ENCODE peak calls at places on chromosomes 7 and 10, in ten cellular contexts. H is IMR-90, E is endothelial cell of umbilical vein, L is A549, B is stomach, N is GM12892, Y is uterus, Q is ovary, U is suprapubic skin, Z is body of pancreas. K is an unnamed sample.

GRCh38 chr7:125390866-125391265 is 461.2 kb upstream of the POT1 start:
- DNase-seq in H (no peak), E (no peak), L (no peak), B (no peak), N (no peak), Y (no peak), Q (no peak), U (no peak), Z (no peak), K (no peak)

GRCh38 chr10:124636271-124636993 is 107.7 kb downstream of the FAM53B start:
- DNase-seq in H (no peak), E (no peak), L (no peak), B (no peak), N (no peak), Y (no peak), Q (no peak), U (no peak), Z (no peak), K (no peak)

GRCh38 chr7:149218469-149219420 is 20.7 kb upstream of the ZNF212 start:
- DNase-seq in H (no peak), E (no peak), L (no peak), B (no peak), N (no peak), Y (no peak), Q (no peak), U (no peak), Z (no peak), K (no peak)

GRCh38 chr10:46234431-46235060 is 52.3 kb upstream of the ANTXRL start:
- DNase-seq in H (no peak), E (no peak), L (no peak), B (peak), N (no peak), Y (peak), Q (no peak), U (peak), Z (no peak), K (no peak)

GRCh38 chr10:28095791-28096367 is 97.0 kb upstream of the ODAD2 start:
- DNase-seq in H (no peak), E (peak), L (no peak), B (no peak), N (no peak), Y (no peak), Q (no peak), U (no peak), Z (no peak), K (no peak)

GRCh38 chr7:66700633-66701131 is 39.9 kb upstream of the RABGEF1 start:
- DNase-seq in H (no peak), E (no peak), L (no peak), B (no peak), N (no peak), Y (no peak), Q (no peak), U (no peak), Z (no peak), K (no peak)

GRCh38 chr10:64394744-64395143 is 873.5 kb downstream of the REEP3 start:
- DNase-seq in H (peak), E (no peak), L (no peak), B (no peak), N (no peak), Y (no peak), Q (no peak), U (no peak), Z (no peak), K (no peak)

GRCh38 chr10:33722067-33722466 is 387.6 kb upstream of the NRP1 start:
- DNase-seq in H (peak), E (peak), L (no peak), B (no peak), N (no peak), Y (no peak), Q (no peak), U (no peak), Z (no peak), K (no peak)

GRCh38 chr10:50312464-50313437 is 61.4 kb upstream of the ASAH2 start:
- DNase-seq in H (peak), E (no peak), L (no peak), B (no peak), N (no peak), Y (no peak), Q (no peak), U (no peak), Z (no peak), K (peak)

GRCh38 chr10:58102897-58103296 is 164.8 kb downstream of the IPMK start:
- DNase-seq in H (no peak), E (no peak), L (no peak), B (no peak), N (no peak), Y (no peak), Q (no peak), U (no peak), Z (no peak), K (no peak)

GRCh38 chr10:31619410-31620095 is 300.5 kb downstream of the ZEB1 start:
- DNase-seq in H (no peak), E (no peak), L (no peak), B (no peak), N (no peak), Y (no peak), Q (no peak), U (no peak), Z (no peak), K (no peak)

GRCh38 chr10:111835562-111835961 is 348.0 kb downstream of the GPAM start:
- DNase-seq in H (no peak), E (no peak), L (no peak), B (no peak), N (no peak), Y (no peak), Q (no peak), U (no peak), Z (no peak), K (no peak)

GRCh38 chr10:77773631-77774426 is 136.2 kb upstream of the KCNMA1 start:
- DNase-seq in H (no peak), E (no peak), L (no peak), B (peak), N (no peak), Y (no peak), Q (no peak), U (no peak), Z (no peak), K (no peak)

GRCh38 chr7:7563269-7563668 is 3.4 kb upstream of the MIOS start:
- DNase-seq in H (no peak), E (no peak), L (no peak), B (no peak), N (no peak), Y (no peak), Q (no peak), U (no peak), Z (no peak), K (no peak)

GRCh38 chr7:4849390-4849789 is 12.4 kb downstream of the PAPOLB start:
- DNase-seq in H (peak), E (peak), L (peak), B (no peak), N (no peak), Y (no peak), Q (no peak), U (no peak), Z (no peak), K (no peak)

GRCh38 chr7:55369427-55369826 is 4.3 kb downstream of the LANCL2 start:
- DNase-seq in H (peak), E (peak), L (no peak), B (no peak), N (no peak), Y (no peak), Q (no peak), U (no peak), Z (no peak), K (no peak)

GRCh38 chr7:83832009-83832408 is 183.1 kb upstream of the SEMA3E start:
- DNase-seq in H (no peak), E (no peak), L (no peak), B (no peak), N (no peak), Y (no peak), Q (no peak), U (no peak), Z (no peak), K (no peak)

GRCh38 chr10:62063795-62064472 is 162.4 kb downstream of the ARID5B start:
- DNase-seq in H (peak), E (no peak), L (no peak), B (no peak), N (no peak), Y (peak), Q (no peak), U (no peak), Z (no peak), K (no peak)

GRCh38 chr7:138089080-138089901 is 13.0 kb downstream of the AKR1D1 start:
- DNase-seq in H (no peak), E (no peak), L (peak), B (no peak), N (no peak), Y (no peak), Q (no peak), U (no peak), Z (no peak), K (peak)

GRCh38 chr10:118951218-118951617 is 78.3 kb upstream of the NANOS1 start:
- DNase-seq in H (no peak), E (no peak), L (no peak), B (no peak), N (no peak), Y (no peak), Q (no peak), U (no peak), Z (no peak), K (no peak)

GRCh38 chr10:131997366-131998049 is 15.8 kb upstream of the BNIP3 start:
- DNase-seq in H (peak), E (peak), L (peak), B (peak), N (no peak), Y (peak), Q (peak), U (peak), Z (peak), K (no peak)

GRCh38 chr7:47091141-47091540 is 490.8 kb downstream of the TNS3 start:
- DNase-seq in H (peak), E (no peak), L (no peak), B (no peak), N (no peak), Y (no peak), Q (no peak), U (no peak), Z (no peak), K (no peak)

GRCh38 chr10:30190831-30191552 is 131.6 kb upstream of the JCAD start:
- DNase-seq in H (no peak), E (no peak), L (no peak), B (no peak), N (no peak), Y (no peak), Q (no peak), U (no peak), Z (no peak), K (no peak)

GRCh38 chr10:22437620-22438588 is 92.6 kb downstream of the SPAG6 start:
- DNase-seq in H (peak), E (no peak), L (no peak), B (peak), N (peak), Y (peak), Q (no peak), U (peak), Z (no peak), K (peak)

GRCh38 chr7:82605247-82605864 is 161.8 kb upstream of the CACNA2D1 start:
- DNase-seq in H (peak), E (peak), L (peak), B (no peak), N (no peak), Y (no peak), Q (no peak), U (no peak), Z (no peak), K (no peak)

GRCh38 chr7:25598765-25599164 is 370.5 kb upstream of the NPVF start:
- DNase-seq in H (no peak), E (no peak), L (no peak), B (no peak), N (no peak), Y (no peak), Q (no peak), U (no peak), Z (no peak), K (no peak)

GRCh38 chr10:29370612-29371092 is 81.8 kb downstream of the LYZL1 start:
- DNase-seq in H (no peak), E (no peak), L (no peak), B (no peak), N (no peak), Y (no peak), Q (no peak), U (no peak), Z (no peak), K (no peak)

GRCh38 chr7:108066486-108066885 is 63.5 kb upstream of the LAMB1 start:
- DNase-seq in H (no peak), E (peak), L (no peak), B (no peak), N (no peak), Y (no peak), Q (no peak), U (no peak), Z (no peak), K (no peak)

GRCh38 chr7:150430465-150431085 is 19.9 kb upstream of the GIMAP8 start:
- DNase-seq in H (peak), E (no peak), L (no peak), B (no peak), N (no peak), Y (no peak), Q (no peak), U (no peak), Z (no peak), K (no peak)

GRCh38 chr10:78913219-78914059 is 155.3 kb upstream of the ZMIZ1 start:
- DNase-seq in H (no peak), E (no peak), L (no peak), B (peak), N (no peak), Y (no peak), Q (no peak), U (no peak), Z (peak), K (no peak)

GRCh38 chr10:124259139-124259825 is 159.4 kb downstream of the OAT start:
- DNase-seq in H (no peak), E (no peak), L (no peak), B (no peak), N (no peak), Y (no peak), Q (no peak), U (peak), Z (no peak), K (no peak)

GRCh38 chr7:136869006-136869961 is 832 bp downstream of the CHRM2 start:
- DNase-seq in H (peak), E (no peak), L (no peak), B (no peak), N (no peak), Y (no peak), Q (no peak), U (no peak), Z (no peak), K (no peak)

GRCh38 chr7:151978616-151979015 is 22.4 kb downstream of the GALNTL5 start:
- DNase-seq in H (no peak), E (no peak), L (no peak), B (no peak), N (no peak), Y (no peak), Q (no peak), U (no peak), Z (no peak), K (no peak)

GRCh38 chr7:48279420-48279819 is 108.2 kb downstream of the ABCA13 start:
- DNase-seq in H (no peak), E (no peak), L (no peak), B (no peak), N (no peak), Y (no peak), Q (no peak), U (no peak), Z (no peak), K (no peak)

GRCh38 chr10:48651293-48651692 is 33.4 kb upstream of the WDFY4 start:
- DNase-seq in H (no peak), E (no peak), L (no peak), B (no peak), N (no peak), Y (no peak), Q (no peak), U (no peak), Z (no peak), K (no peak)

GRCh38 chr7:32605032-32605431 is 109.7 kb downstream of the AVL9 start:
- DNase-seq in H (no peak), E (no peak), L (no peak), B (no peak), N (no peak), Y (no peak), Q (no peak), U (no peak), Z (no peak), K (no peak)

GRCh38 chr10:95391570-95392249 is 100.9 kb upstream of the PDLIM1 start:
- DNase-seq in H (peak), E (no peak), L (peak), B (no peak), N (no peak), Y (no peak), Q (no peak), U (no peak), Z (no peak), K (no peak)

GRCh38 chr10:113617086-113617485 is 46.8 kb downstream of the NRAP start:
- DNase-seq in H (no peak), E (no peak), L (no peak), B (no peak), N (no peak), Y (no peak), Q (no peak), U (no peak), Z (no peak), K (no peak)

GRCh38 chr10:25982107-25982506 is 48.1 kb downstream of the MYO3A start:
- DNase-seq in H (no peak), E (no peak), L (no peak), B (no peak), N (no peak), Y (no peak), Q (no peak), U (no peak), Z (no peak), K (no peak)
- TF ChIP-seq POLR2A in H (no peak), E (no peak), L (no peak), B (no peak), N (no peak), Y (no peak), Q (no peak), U (no peak), Z (no peak), K (no peak)

GRCh38 chr10:70586348-70586930 is 16.1 kb downstream of the PRF1 start:
- DNase-seq in H (no peak), E (no peak), L (no peak), B (no peak), N (no peak), Y (no peak), Q (no peak), U (peak), Z (no peak), K (no peak)

GRCh38 chr10:70585555-70586243 is 16.8 kb downstream of the PRF1 start:
- DNase-seq in H (no peak), E (no peak), L (no peak), B (no peak), N (peak), Y (no peak), Q (no peak), U (peak), Z (no peak), K (no peak)

GRCh38 chr10:70582793-70583700 is 19.5 kb downstream of the PRF1 start:
- DNase-seq in H (no peak), E (no peak), L (no peak), B (no peak), N (no peak), Y (no peak), Q (no peak), U (no peak), Z (no peak), K (no peak)

GRCh38 chr10:70584941-70585544 is 17.5 kb downstream of the PRF1 start:
- DNase-seq in H (no peak), E (peak), L (no peak), B (no peak), N (peak), Y (no peak), Q (no peak), U (peak), Z (no peak), K (no peak)

GRCh38 chr10:70584366-70584765 is 18.2 kb downstream of the PRF1 start:
- DNase-seq in H (no peak), E (no peak), L (no peak), B (no peak), N (no peak), Y (no peak), Q (no peak), U (peak), Z (no peak), K (no peak)
- TF ChIP-seq POLR2A in H (no peak), E (no peak), L (no peak), B (no peak), N (no peak), Y (no peak), Q (no peak), U (no peak), Z (no peak), K (no peak)

GRCh38 chr7:73740212-73740611 is 1.6 kb upstream of the ABHD11 start:
- DNase-seq in H (no peak), E (no peak), L (no peak), B (no peak), N (no peak), Y (no peak), Q (no peak), U (no peak), Z (no peak), K (no peak)

GRCh38 chr7:73738220-73738611 is 386 bp downstream of the ABHD11 start:
- DNase-seq in H (peak), E (peak), L (peak), B (peak), N (peak), Y (peak), Q (peak), U (peak), Z (peak), K (no peak)

GRCh38 chr7:73739387-73739767 is 775 bp upstream of the ABHD11 start:
- DNase-seq in H (no peak), E (no peak), L (no peak), B (no peak), N (no peak), Y (no peak), Q (no peak), U (no peak), Z (peak), K (no peak)

GRCh38 chr7:73737491-73738219 is 947 bp downstream of the ABHD11 start:
- DNase-seq in H (no peak), E (no peak), L (no peak), B (no peak), N (no peak), Y (no peak), Q (no peak), U (no peak), Z (no peak), K (no peak)

DNA sequence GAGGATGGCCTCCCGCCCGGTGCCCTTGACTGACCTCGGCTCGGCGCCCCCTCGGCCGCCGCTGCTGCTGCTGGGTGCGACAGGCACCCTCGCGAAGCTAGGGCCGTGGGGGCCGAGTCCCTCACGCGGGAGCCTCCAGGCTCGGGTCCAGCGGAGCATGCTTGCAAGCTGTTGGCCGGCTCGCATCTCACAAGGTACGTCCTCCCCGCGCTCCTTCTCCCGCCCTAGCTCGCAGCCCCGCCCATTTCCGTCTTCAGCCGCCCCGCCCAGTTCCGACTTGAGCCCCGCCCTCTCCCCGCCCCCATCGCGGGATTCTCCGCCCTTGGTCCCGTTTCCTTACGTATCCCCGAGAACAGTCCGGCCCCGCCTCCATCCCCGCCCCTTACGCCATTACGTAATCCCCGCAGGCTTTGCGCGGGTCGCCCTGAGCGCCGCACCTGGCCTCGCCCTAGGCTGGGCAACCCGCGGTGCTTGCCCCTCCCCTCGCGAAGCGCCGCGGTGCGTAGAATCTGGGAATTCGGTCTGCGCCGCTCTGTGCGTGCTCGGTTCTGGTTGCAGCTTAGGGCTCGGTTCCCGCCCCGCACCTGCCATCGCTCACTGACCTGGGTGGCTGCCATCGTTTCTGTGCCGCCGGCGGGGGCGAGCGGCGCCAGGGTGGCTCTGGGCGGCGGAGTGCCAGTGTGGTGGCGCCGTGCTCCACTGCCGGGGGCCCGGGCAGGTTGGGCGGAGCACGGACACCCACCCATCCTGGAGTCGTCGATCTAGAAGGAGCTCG is at the start of gene ABHD11:
- DNase-seq in H (peak), E (peak), L (peak), B (peak), N (peak), Y (peak), Q (peak), U (peak), Z (peak), K (peak)
- TF ChIP-seq POLR2A in H (peak), E (peak), L (peak), B (no peak), N (peak), Y (peak), Q (peak), U (no peak), Z (peak), K (peak)

GRCh38 chr10:34731885-34732701 is 83.0 kb downstream of the PARD3 start:
- DNase-seq in H (peak), E (peak), L (no peak), B (no peak), N (no peak), Y (no peak), Q (no peak), U (no peak), Z (no peak), K (no peak)
- TF ChIP-seq POLR2A in H (no peak), E (no peak), L (no peak), B (no peak), N (no peak), Y (no peak), Q (no peak), U (no peak), Z (no peak), K (no peak)

GRCh38 chr7:127350586-127350985 is 41.9 kb downstream of the ZNF800 start:
- DNase-seq in H (no peak), E (no peak), L (no peak), B (no peak), N (no peak), Y (no peak), Q (no peak), U (no peak), Z (no peak), K (no peak)
- TF ChIP-seq POLR2A in H (no peak), E (no peak), L (no peak), B (no peak), N (no peak), Y (no peak), Q (no peak), U (no peak), Z (no peak), K (no peak)

GRCh38 chr7:105209870-105210269 is 178.9 kb downstream of the SRPK2 start:
- DNase-seq in H (peak), E (no peak), L (no peak), B (no peak), N (no peak), Y (no peak), Q (no peak), U (no peak), Z (no peak), K (no peak)
- TF ChIP-seq POLR2A in H (no peak), E (no peak), L (no peak), B (no peak), N (no peak), Y (no peak), Q (no peak), U (no peak), Z (no peak), K (no peak)

GRCh38 chr7:100675581-100676350 is 2.2 kb downstream of the GNB2 start:
- DNase-seq in H (peak), E (peak), L (no peak), B (peak), N (peak), Y (peak), Q (peak), U (peak), Z (peak), K (peak)
- TF ChIP-seq POLR2A in H (no peak), E (peak), L (no peak), B (no peak), N (no peak), Y (peak), Q (no peak), U (no peak), Z (no peak), K (no peak)

GRCh38 chr7:130639391-130639790 is 29.2 kb downstream of the COPG2 start:
- DNase-seq in H (no peak), E (no peak), L (no peak), B (no peak), N (no peak), Y (no peak), Q (no peak), U (no peak), Z (no peak), K (no peak)
- TF ChIP-seq POLR2A in H (no peak), E (no peak), L (no peak), B (no peak), N (no peak), Y (no peak), Q (no peak), U (no peak), Z (no peak), K (no peak)